ENCODE peak calls at places on chromosomes 16 and 17, in ten cellular contexts. B is hippocampal formation, G is tibial artery, C is NCI-H2081, Q is iris pigment epithelial cell, J is T follicular helper cell, Z is cardiac muscle cell, M is occipital lobe, I is NCI-H1092 treated with DMSO at 0.1 percent for 48 hours, L is sciatic nerve. O is an unnamed sample.
A peak's percentile ranks its signal among the peaks of the same experiment; 100 is the strongest.

GRCh38 chr16:67260426-67261063 is 11.8 kb downstream of the SLC9A5 start:
- DNase-seq in B (no peak), G (no peak), C (peak; percentile 30), Q (peak; percentile 58), J (no peak), Z (peak; percentile 73), M (no peak), I (peak; percentile 27), L (no peak), O (peak; percentile 64)

GRCh38 chr16:29663829-29664132 is 734 bp downstream of the SPN start:
- DNase-seq in B (no peak), G (no peak), C (no peak), Q (no peak), J (no peak), Z (no peak), M (no peak), I (no peak), L (no peak), O (no peak)

GRCh38 chr17:3003401-3004149 is 59.8 kb downstream of the OR1D5 start:
- DNase-seq in B (no peak), G (peak; percentile 77), C (no peak), Q (no peak), J (no peak), Z (no peak), M (no peak), I (no peak), L (no peak), O (peak; percentile 58)

GRCh38 chr17:46057366-46057765 is 58.3 kb downstream of the STH start:
- DNase-seq in B (no peak), G (no peak), C (no peak), Q (peak; percentile 47), J (no peak), Z (no peak), M (no peak), I (no peak), L (no peak), O (no peak)

GRCh38 chr16:56618138-56618537 is 7.4 kb upstream of the MT1E start:
- DNase-seq in B (no peak), G (no peak), C (no peak), Q (no peak), J (no peak), Z (no peak), M (no peak), I (no peak), L (no peak), O (no peak)

GRCh38 chr17:70604854-70605253 is 435.5 kb downstream of the KCNJ2 start:
- DNase-seq in B (no peak), G (no peak), C (no peak), Q (no peak), J (no peak), Z (no peak), M (no peak), I (no peak), L (no peak), O (no peak)

GRCh38 chr17:80393491-80393890 is 21.5 kb upstream of the ENDOV start:
- DNase-seq in B (no peak), G (no peak), C (no peak), Q (no peak), J (no peak), Z (no peak), M (no peak), I (no peak), L (peak; percentile 40), O (no peak)

GRCh38 chr16:46836521-46837292 is 5.7 kb upstream of the C16orf87 start:
- DNase-seq in B (no peak), G (no peak), C (no peak), Q (no peak), J (no peak), Z (no peak), M (no peak), I (no peak), L (no peak), O (no peak)

GRCh38 chr17:42133461-42134041 is 10.9 kb downstream of the HSPB9 start:
- DNase-seq in B (no peak), G (no peak), C (peak; percentile 70), Q (no peak), J (no peak), Z (peak; percentile 43), M (no peak), I (peak; percentile 60), L (no peak), O (no peak)

GRCh38 chr17:44556854-44557606 is at the start of gene FZD2:
- DNase-seq in B (peak; percentile 42), G (peak; percentile 95), C (peak; percentile 97), Q (peak; percentile 97), J (no peak), Z (peak; percentile 95), M (peak; percentile 34), I (peak; percentile 89), L (peak; percentile 92), O (peak; percentile 88)

GRCh38 chr17:64747938-64748540 is 85.9 kb upstream of the SMURF2 start:
- DNase-seq in B (no peak), G (peak; percentile 32), C (no peak), Q (peak; percentile 72), J (no peak), Z (no peak), M (no peak), I (no peak), L (no peak), O (no peak)

GRCh38 chr16:10813123-10813455 is 5.5 kb downstream of the TVP23A start:
- DNase-seq in B (no peak), G (no peak), C (no peak), Q (no peak), J (no peak), Z (no peak), M (no peak), I (no peak), L (no peak), O (no peak)

GRCh38 chr17:7888184-7888920 is at the start of gene CHD3:
- DNase-seq in B (no peak), G (no peak), C (peak; percentile 49), Q (peak; percentile 46), J (peak; percentile 12), Z (peak; percentile 12), M (peak; percentile 11), I (no peak), L (no peak), O (no peak)

GRCh38 chr16:4660454-4661007 is 32.8 kb upstream of the NUDT16L1 start:
- DNase-seq in B (no peak), G (peak; percentile 71), C (peak; percentile 89), Q (peak; percentile 65), J (peak; percentile 43), Z (peak; percentile 14), M (peak; percentile 77), I (peak; percentile 88), L (peak; percentile 78), O (no peak)

GRCh38 chr17:74860229-74860998 is 729 bp upstream of the GRIN2C start:
- DNase-seq in B (no peak), G (no peak), C (no peak), Q (no peak), J (no peak), Z (no peak), M (no peak), I (no peak), L (no peak), O (no peak)

GRCh38 chr17:79012563-79013134 is 3.1 kb upstream of the CANT1 start:
- DNase-seq in B (no peak), G (peak; percentile 9), C (no peak), Q (no peak), J (no peak), Z (no peak), M (no peak), I (no peak), L (no peak), O (no peak)

GRCh38 chr17:48261297-48261880 is 153.8 kb downstream of the SNX11 start:
- DNase-seq in B (no peak), G (no peak), C (peak; percentile 76), Q (no peak), J (no peak), Z (peak; percentile 18), M (no peak), I (peak; percentile 64), L (no peak), O (no peak)

GRCh38 chr16:81237282-81237681 is 1.2 kb upstream of the BCO1 start:
- DNase-seq in B (no peak), G (no peak), C (no peak), Q (peak; percentile 10), J (no peak), Z (no peak), M (peak; percentile 9), I (peak; percentile 23), L (no peak), O (no peak)

GRCh38 chr17:5583426-5584382 is 605 bp downstream of the NLRP1 start:
- DNase-seq in B (no peak), G (peak; percentile 72), C (no peak), Q (no peak), J (no peak), Z (no peak), M (no peak), I (no peak), L (no peak), O (no peak)

GRCh38 chr17:9273334-9274118 is 252.2 kb downstream of the NTN1 start:
- DNase-seq in B (no peak), G (no peak), C (no peak), Q (no peak), J (no peak), Z (no peak), M (peak; percentile 7), I (no peak), L (peak; percentile 65), O (no peak)

GRCh38 chr16:30376508-30376907 is 1.9 kb downstream of the MYL11 start:
- DNase-seq in B (no peak), G (peak; percentile 64), C (no peak), Q (no peak), J (no peak), Z (no peak), M (no peak), I (no peak), L (no peak), O (no peak)

GRCh38 chr16:10168258-10168657 is 14.0 kb downstream of the GRIN2A start:
- DNase-seq in B (no peak), G (no peak), C (no peak), Q (no peak), J (no peak), Z (no peak), M (no peak), I (no peak), L (no peak), O (no peak)

GRCh38 chr17:31533546-31534155 is 142.2 kb downstream of the RAB11FIP4 start:
- DNase-seq in B (peak; percentile 32), G (no peak), C (no peak), Q (peak; percentile 82), J (no peak), Z (peak; percentile 59), M (peak; percentile 78), I (peak; percentile 18), L (peak; percentile 74), O (no peak)

GRCh38 chr17:45129940-45130639 is 2.2 kb downstream of the PLCD3 start:
- DNase-seq in B (no peak), G (peak; percentile 57), C (no peak), Q (no peak), J (no peak), Z (peak; percentile 30), M (no peak), I (no peak), L (no peak), O (no peak)